ENCODE peak calls at places on chromosomes 4 and X, in eight cellular contexts. K is occipital lobe; H is brain microvascular endothelial cell; P is NB4; O is cerebellar cortex; Z is AG09319; B is retinal pigment epithelial cell; V is activated CD8-positive, alpha-beta memory T cell treated with anti-CD3 and anti-CD28 coated beads, Interleukin-2, amount 50 U/mL, for 48 hours. D is an unnamed sample.

GRCh38 chrX:151713859-151714258 is 2.0 kb upstream of the FATE1 start:
- DNase-seq in Z (no peak), K (no peak), H (peak; percentile 13), P (peak; percentile 54), O (peak; percentile 0), B (no peak), V (peak; percentile 51), D (no peak)

GRCh38 chrX:9765072-9765736 is 443 bp downstream of the GPR143 start:
- DNase-seq in K (no peak), O (no peak), Z (no peak), P (no peak), V (no peak), B (no peak), H (no peak), D (no peak)

GRCh38 chr4:52914051-52914605 is 52.0 kb downstream of the RASL11B start:
- DNase-seq in V (no peak), O (peak; percentile 38), B (peak; percentile 56), K (no peak), Z (no peak), H (peak; percentile 72), P (no peak), D (no peak)

GRCh38 chr4:83771113-83771705 is 235.3 kb downstream of the GPAT3 start:
- DNase-seq in Z (peak; percentile 10), O (peak; percentile 26), H (peak; percentile 72), K (no peak), V (no peak), P (peak; percentile 48), B (peak; percentile 20), D (no peak)

GRCh38 chr4:26321326-26322276 is 787 bp downstream of the RBPJ start:
- DNase-seq in P (peak; percentile 70), H (no peak), K (peak; percentile 49), V (peak; percentile 72), Z (no peak), O (peak; percentile 52), B (no peak), D (peak; percentile 18)

GRCh38 chrX:68833855-68834331 is 5.1 kb downstream of the EFNB1 start:
- DNase-seq in Z (no peak), H (no peak), B (no peak), P (peak; percentile 28), V (no peak), O (no peak), K (no peak), D (peak; percentile 7)

GRCh38 chr4:100517864-100518341 is at the start of gene EMCN:
- DNase-seq in B (no peak), H (no peak), V (no peak), Z (no peak), K (no peak), O (no peak), P (no peak), D (no peak)

GRCh38 chrX:118530537-118530936 is 34.9 kb downstream of the DOCK11 start:
- DNase-seq in H (no peak), O (no peak), K (no peak), Z (no peak), V (no peak), P (peak; percentile 63), B (no peak), D (no peak)

GRCh38 chr4:138595171-138595570 is 353.0 kb upstream of the SLC7A11 start:
- DNase-seq in H (no peak), P (no peak), B (no peak), O (no peak), Z (no peak), K (no peak), V (no peak), D (no peak)

GRCh38 chrX:418927-419729 is 32.4 kb upstream of the PPP2R3B start:
- DNase-seq in P (no peak), K (no peak), B (no peak), V (no peak), Z (no peak), O (no peak), H (no peak), D (no peak)

GRCh38 chr4:1417522-1418390 is 11.5 kb upstream of the NKX1-1 start:
- DNase-seq in B (no peak), H (no peak), V (peak; percentile 42), Z (no peak), O (no peak), K (no peak), P (no peak), D (no peak)

GRCh38 chr4:83129258-83129657 is 14.7 kb upstream of the PLAC8 start:
- DNase-seq in H (no peak), K (no peak), P (no peak), V (no peak), Z (no peak), B (no peak), O (no peak), D (no peak)

GRCh38 chrX:63275127-63275526 is 76.0 kb downstream of the SPIN4 start:
- DNase-seq in O (peak; percentile 19), H (peak; percentile 27), Z (no peak), P (peak; percentile 19), K (no peak), V (peak; percentile 47), B (no peak), D (no peak)

GRCh38 chr4:150972592-150972991 is 42.5 kb downstream of the LRBA start:
- DNase-seq in K (no peak), O (no peak), B (no peak), P (no peak), V (no peak), H (no peak), Z (no peak), D (no peak)

GRCh38 chr4:12979797-12980196 is 504.3 kb downstream of the RAB28 start:
- DNase-seq in Z (no peak), H (no peak), P (no peak), K (no peak), V (no peak), O (no peak), B (no peak), D (no peak)

GRCh38 chr4:16056681-16057400 is 27.0 kb downstream of the PROM1 start:
- DNase-seq in P (no peak), B (no peak), Z (no peak), H (no peak), V (no peak), O (peak; percentile 60), K (no peak), D (no peak)

GRCh38 chr4:6278801-6279197 is 9.1 kb downstream of the WFS1 start:
- DNase-seq in P (peak; percentile 64), H (peak; percentile 56), B (no peak), V (no peak), K (no peak), Z (no peak), O (no peak), D (peak; percentile 82)

GRCh38 chr4:77578145-77578544 is 27.5 kb upstream of the CXCL13 start:
- DNase-seq in P (no peak), Z (no peak), K (no peak), H (no peak), B (no peak), O (no peak), V (no peak), D (no peak)

GRCh38 chr4:56434599-56435000 is 815 bp downstream of the PPAT start:
- DNase-seq in K (no peak), P (no peak), B (no peak), O (peak; percentile 62), H (peak; percentile 66), Z (no peak), V (no peak), D (no peak)

GRCh38 chr4:147096667-147097604 is 151.3 kb upstream of the TTC29 start:
- DNase-seq in K (no peak), H (no peak), B (no peak), O (peak; percentile 68), V (no peak), P (peak; percentile 45), Z (no peak), D (no peak)

GRCh38 chr4:10066206-10066605 is 44.9 kb upstream of the SLC2A9 start:
- DNase-seq in P (no peak), O (no peak), Z (no peak), K (no peak), B (no peak), V (no peak), H (no peak), D (no peak)

GRCh38 chrX:78199851-78200250 is 60.4 kb upstream of the TAF9B start:
- DNase-seq in P (peak; percentile 38), Z (no peak), B (no peak), V (no peak), K (no peak), O (peak; percentile 4), H (peak; percentile 7), D (no peak)

GRCh38 chrX:69097451-69098236 is 67.6 kb downstream of the PJA1 start:
- DNase-seq in B (no peak), P (no peak), O (no peak), V (no peak), Z (no peak), K (no peak), H (no peak), D (no peak)

D was measured in uterus.